ENCODE peak calls at places on chromosome 3, in ten cellular contexts. One of them, this sample, is unnamed.

GRCh38 chr3:157204880-157205279 is 44.9 kb upstream of the CCNL1 start:
- DNase-seq in AG10803: no peak
- DNase-seq in upper lobe of right lung: no peak
- DNase-seq in tibial nerve: no peak
- DNase-seq in endothelial cell of umbilical vein: peak; percentile 47
- DNase-seq in uterus: no peak
- DNase-seq in BE2C: peak; percentile 34
- DNase-seq in brain microvascular endothelial cell: no peak
- DNase-seq in BJ: no peak
- DNase-seq in transverse colon: no peak
- DNase-seq in this sample: no peak

GRCh38 chr3:177105623-177106022 is 91.7 kb downstream of the TBL1XR1 start:
- DNase-seq in AG10803: no peak
- DNase-seq in upper lobe of right lung: no peak
- DNase-seq in tibial nerve: no peak
- DNase-seq in endothelial cell of umbilical vein: no peak
- DNase-seq in uterus: no peak
- DNase-seq in BE2C: no peak
- DNase-seq in brain microvascular endothelial cell: no peak
- DNase-seq in BJ: no peak
- DNase-seq in transverse colon: no peak
- DNase-seq in this sample: no peak

GRCh38 chr3:127457094-127457475 is 133.4 kb downstream of the TPRA1 start:
- DNase-seq in AG10803: peak; percentile 36
- DNase-seq in upper lobe of right lung: peak; percentile 78
- DNase-seq in tibial nerve: no peak
- DNase-seq in endothelial cell of umbilical vein: peak; percentile 50
- DNase-seq in uterus: no peak
- DNase-seq in BE2C: no peak
- DNase-seq in brain microvascular endothelial cell: peak; percentile 64
- DNase-seq in BJ: no peak
- DNase-seq in transverse colon: peak; percentile 13
- DNase-seq in this sample: no peak

GRCh38 chr3:67518196-67518595 is 136.2 kb downstream of the SUCLG2 start:
- DNase-seq in AG10803: no peak
- DNase-seq in upper lobe of right lung: no peak
- DNase-seq in tibial nerve: no peak
- DNase-seq in endothelial cell of umbilical vein: no peak
- DNase-seq in uterus: no peak
- DNase-seq in BE2C: no peak
- DNase-seq in brain microvascular endothelial cell: no peak
- DNase-seq in BJ: no peak
- DNase-seq in transverse colon: no peak
- DNase-seq in this sample: no peak

GRCh38 chr3:14369675-14370669 is 32.4 kb upstream of the SLC6A6 start:
- DNase-seq in AG10803: no peak
- DNase-seq in upper lobe of right lung: peak; percentile 77
- DNase-seq in tibial nerve: no peak
- DNase-seq in endothelial cell of umbilical vein: no peak
- DNase-seq in uterus: no peak
- DNase-seq in BE2C: no peak
- DNase-seq in brain microvascular endothelial cell: no peak
- DNase-seq in BJ: no peak
- DNase-seq in transverse colon: peak; percentile 76
- DNase-seq in this sample: no peak

GRCh38 chr3:170137971-170138370 is 43.6 kb downstream of the PHC3 start:
- DNase-seq in AG10803: peak; percentile 66
- DNase-seq in upper lobe of right lung: no peak
- DNase-seq in tibial nerve: no peak
- DNase-seq in endothelial cell of umbilical vein: no peak
- DNase-seq in uterus: no peak
- DNase-seq in BE2C: no peak
- DNase-seq in brain microvascular endothelial cell: no peak
- DNase-seq in BJ: no peak
- DNase-seq in transverse colon: no peak
- DNase-seq in this sample: no peak

GRCh38 chr3:197580253-197580691 is 24.5 kb upstream of the BDH1 start:
- DNase-seq in AG10803: no peak
- DNase-seq in upper lobe of right lung: no peak
- DNase-seq in tibial nerve: no peak
- DNase-seq in endothelial cell of umbilical vein: no peak
- DNase-seq in uterus: no peak
- DNase-seq in BE2C: no peak
- DNase-seq in brain microvascular endothelial cell: no peak
- DNase-seq in BJ: no peak
- DNase-seq in transverse colon: no peak
- DNase-seq in this sample: no peak

GRCh38 chr3:180871901-180872300 is 40.6 kb upstream of the FXR1 start:
- DNase-seq in AG10803: peak; percentile 55
- DNase-seq in upper lobe of right lung: no peak
- DNase-seq in tibial nerve: no peak
- DNase-seq in endothelial cell of umbilical vein: no peak
- DNase-seq in uterus: no peak
- DNase-seq in BE2C: no peak
- DNase-seq in brain microvascular endothelial cell: no peak
- DNase-seq in BJ: no peak
- DNase-seq in transverse colon: no peak
- DNase-seq in this sample: no peak

GRCh38 chr3:193742628-193743027 is 149.6 kb downstream of the OPA1 start:
- DNase-seq in AG10803: no peak
- DNase-seq in upper lobe of right lung: no peak
- DNase-seq in tibial nerve: no peak
- DNase-seq in endothelial cell of umbilical vein: no peak
- DNase-seq in uterus: no peak
- DNase-seq in BE2C: no peak
- DNase-seq in brain microvascular endothelial cell: no peak
- DNase-seq in BJ: no peak
- DNase-seq in transverse colon: no peak
- DNase-seq in this sample: no peak

GRCh38 chr3:152269423-152270144 is 855 bp downstream of the MBNL1 start:
- DNase-seq in AG10803: peak; percentile 96
- DNase-seq in upper lobe of right lung: no peak
- DNase-seq in tibial nerve: peak; percentile 26
- DNase-seq in endothelial cell of umbilical vein: peak; percentile 82
- DNase-seq in uterus: peak; percentile 85
- DNase-seq in BE2C: no peak
- DNase-seq in brain microvascular endothelial cell: peak; percentile 72
- DNase-seq in BJ: peak; percentile 74
- DNase-seq in transverse colon: peak; percentile 73
- DNase-seq in this sample: peak; percentile 15

GRCh38 chr3:151135548-151136337 is 50.3 kb downstream of the MED12L start:
- DNase-seq in AG10803: no peak
- DNase-seq in upper lobe of right lung: peak; percentile 82
- DNase-seq in tibial nerve: no peak
- DNase-seq in endothelial cell of umbilical vein: no peak
- DNase-seq in uterus: no peak
- DNase-seq in BE2C: peak; percentile 56
- DNase-seq in brain microvascular endothelial cell: no peak
- DNase-seq in BJ: no peak
- DNase-seq in transverse colon: no peak
- DNase-seq in this sample: no peak

GRCh38 chr3:154548341-154548740 is 118.4 kb upstream of the GPR149 start:
- DNase-seq in AG10803: no peak
- DNase-seq in upper lobe of right lung: no peak
- DNase-seq in tibial nerve: no peak
- DNase-seq in endothelial cell of umbilical vein: no peak
- DNase-seq in uterus: no peak
- DNase-seq in BE2C: no peak
- DNase-seq in brain microvascular endothelial cell: no peak
- DNase-seq in BJ: no peak
- DNase-seq in transverse colon: no peak
- DNase-seq in this sample: no peak

GRCh38 chr3:118089563-118089962 is 945.1 kb downstream of the IGSF11 start:
- DNase-seq in AG10803: no peak
- DNase-seq in upper lobe of right lung: no peak
- DNase-seq in tibial nerve: no peak
- DNase-seq in endothelial cell of umbilical vein: no peak
- DNase-seq in uterus: no peak
- DNase-seq in BE2C: no peak
- DNase-seq in brain microvascular endothelial cell: no peak
- DNase-seq in BJ: no peak
- DNase-seq in transverse colon: no peak
- DNase-seq in this sample: no peak

GRCh38 chr3:9951962-9952805 is at the start of gene PRRT3:
- DNase-seq in AG10803: peak; percentile 28
- DNase-seq in upper lobe of right lung: peak; percentile 76
- DNase-seq in tibial nerve: no peak
- DNase-seq in endothelial cell of umbilical vein: no peak
- DNase-seq in uterus: no peak
- DNase-seq in BE2C: peak; percentile 28
- DNase-seq in brain microvascular endothelial cell: peak; percentile 29
- DNase-seq in BJ: no peak
- DNase-seq in transverse colon: peak; percentile 34
- DNase-seq in this sample: peak; percentile 73

GRCh38 chr3:42745776-42746454 is 27.1 kb downstream of the CCDC13 start:
- DNase-seq in AG10803: no peak
- DNase-seq in upper lobe of right lung: no peak
- DNase-seq in tibial nerve: no peak
- DNase-seq in endothelial cell of umbilical vein: no peak
- DNase-seq in uterus: peak; percentile 33
- DNase-seq in BE2C: no peak
- DNase-seq in brain microvascular endothelial cell: no peak
- DNase-seq in BJ: no peak
- DNase-seq in transverse colon: no peak
- DNase-seq in this sample: no peak

GRCh38 chr3:195731356-195731960 is 10.7 kb downstream of the MUC20 start:
- DNase-seq in AG10803: no peak
- DNase-seq in upper lobe of right lung: no peak
- DNase-seq in tibial nerve: no peak
- DNase-seq in endothelial cell of umbilical vein: no peak
- DNase-seq in uterus: no peak
- DNase-seq in BE2C: no peak
- DNase-seq in brain microvascular endothelial cell: no peak
- DNase-seq in BJ: no peak
- DNase-seq in transverse colon: no peak
- DNase-seq in this sample: no peak

GRCh38 chr3:55474213-55474632 is 12.9 kb downstream of the WNT5A start:
- DNase-seq in AG10803: no peak
- DNase-seq in upper lobe of right lung: no peak
- DNase-seq in tibial nerve: no peak
- DNase-seq in endothelial cell of umbilical vein: no peak
- DNase-seq in uterus: no peak
- DNase-seq in BE2C: no peak
- DNase-seq in brain microvascular endothelial cell: no peak
- DNase-seq in BJ: no peak
- DNase-seq in transverse colon: no peak
- DNase-seq in this sample: no peak

GRCh38 chr3:190041333-190042041 is 79.2 kb downstream of the P3H2 start:
- DNase-seq in AG10803: peak; percentile 32
- DNase-seq in upper lobe of right lung: no peak
- DNase-seq in tibial nerve: no peak
- DNase-seq in endothelial cell of umbilical vein: no peak
- DNase-seq in uterus: no peak
- DNase-seq in BE2C: no peak
- DNase-seq in brain microvascular endothelial cell: no peak
- DNase-seq in BJ: no peak
- DNase-seq in transverse colon: no peak
- DNase-seq in this sample: no peak

GRCh38 chr3:128950223-128950938 is 43.5 kb downstream of the CFAP92 start:
- DNase-seq in AG10803: peak; percentile 4
- DNase-seq in upper lobe of right lung: no peak
- DNase-seq in tibial nerve: no peak
- DNase-seq in endothelial cell of umbilical vein: peak; percentile 58
- DNase-seq in uterus: no peak
- DNase-seq in BE2C: no peak
- DNase-seq in brain microvascular endothelial cell: peak; percentile 23
- DNase-seq in BJ: no peak
- DNase-seq in transverse colon: no peak
- DNase-seq in this sample: no peak
- TF ChIP-seq CTCF in AG10803: no peak
- TF ChIP-seq CTCF in upper lobe of right lung: no peak
- TF ChIP-seq CTCF in tibial nerve: no peak
- TF ChIP-seq CTCF in endothelial cell of umbilical vein: peak; percentile 52
- TF ChIP-seq CTCF in uterus: no peak
- TF ChIP-seq CTCF in BE2C: peak; percentile 43
- TF ChIP-seq CTCF in brain microvascular endothelial cell: peak; percentile 51
- TF ChIP-seq CTCF in BJ: peak; percentile 30
- TF ChIP-seq CTCF in transverse colon: no peak
- TF ChIP-seq CTCF in this sample: peak; percentile 48

GRCh38 chr3:98259707-98260106 is 4.3 kb upstream of the OR5H6 start:
- DNase-seq in AG10803: no peak
- DNase-seq in upper lobe of right lung: no peak
- DNase-seq in tibial nerve: no peak
- DNase-seq in endothelial cell of umbilical vein: no peak
- DNase-seq in uterus: no peak
- DNase-seq in BE2C: peak; percentile 27
- DNase-seq in brain microvascular endothelial cell: no peak
- DNase-seq in BJ: no peak
- DNase-seq in transverse colon: no peak
- DNase-seq in this sample: no peak
- H3K4me3 ChIP-seq in AG10803: no peak overlapping the region
- H3K4me3 ChIP-seq in upper lobe of right lung: no peak overlapping the region
- H3K4me3 ChIP-seq in tibial nerve: no peak overlapping the region
- H3K4me3 ChIP-seq in endothelial cell of umbilical vein: no peak overlapping the region
- H3K4me3 ChIP-seq in uterus: no peak overlapping the region
- H3K4me3 ChIP-seq in BE2C: no peak overlapping the region
- H3K4me3 ChIP-seq in brain microvascular endothelial cell: no peak overlapping the region
- H3K4me3 ChIP-seq in BJ: no peak overlapping the region
- H3K4me3 ChIP-seq in transverse colon: no peak overlapping the region
- H3K4me3 ChIP-seq in this sample: no peak overlapping the region

GRCh38 chr3:45055411-45056143 is 29.5 kb downstream of the CLEC3B start:
- DNase-seq in AG10803: peak; percentile 83
- DNase-seq in upper lobe of right lung: no peak
- DNase-seq in tibial nerve: no peak
- DNase-seq in endothelial cell of umbilical vein: no peak
- DNase-seq in uterus: no peak
- DNase-seq in BE2C: peak; percentile 9
- DNase-seq in brain microvascular endothelial cell: no peak
- DNase-seq in BJ: peak; percentile 43
- DNase-seq in transverse colon: no peak
- DNase-seq in this sample: no peak
- TF ChIP-seq CTCF in AG10803: peak; percentile 15
- TF ChIP-seq CTCF in upper lobe of right lung: no peak
- TF ChIP-seq CTCF in tibial nerve: no peak
- TF ChIP-seq CTCF in endothelial cell of umbilical vein: no peak
- TF ChIP-seq CTCF in uterus: no peak
- TF ChIP-seq CTCF in BE2C: peak; percentile 31
- TF ChIP-seq CTCF in brain microvascular endothelial cell: peak; percentile 15
- TF ChIP-seq CTCF in BJ: peak; percentile 10
- TF ChIP-seq CTCF in transverse colon: no peak
- TF ChIP-seq CTCF in this sample: peak; percentile 29

DNA sequence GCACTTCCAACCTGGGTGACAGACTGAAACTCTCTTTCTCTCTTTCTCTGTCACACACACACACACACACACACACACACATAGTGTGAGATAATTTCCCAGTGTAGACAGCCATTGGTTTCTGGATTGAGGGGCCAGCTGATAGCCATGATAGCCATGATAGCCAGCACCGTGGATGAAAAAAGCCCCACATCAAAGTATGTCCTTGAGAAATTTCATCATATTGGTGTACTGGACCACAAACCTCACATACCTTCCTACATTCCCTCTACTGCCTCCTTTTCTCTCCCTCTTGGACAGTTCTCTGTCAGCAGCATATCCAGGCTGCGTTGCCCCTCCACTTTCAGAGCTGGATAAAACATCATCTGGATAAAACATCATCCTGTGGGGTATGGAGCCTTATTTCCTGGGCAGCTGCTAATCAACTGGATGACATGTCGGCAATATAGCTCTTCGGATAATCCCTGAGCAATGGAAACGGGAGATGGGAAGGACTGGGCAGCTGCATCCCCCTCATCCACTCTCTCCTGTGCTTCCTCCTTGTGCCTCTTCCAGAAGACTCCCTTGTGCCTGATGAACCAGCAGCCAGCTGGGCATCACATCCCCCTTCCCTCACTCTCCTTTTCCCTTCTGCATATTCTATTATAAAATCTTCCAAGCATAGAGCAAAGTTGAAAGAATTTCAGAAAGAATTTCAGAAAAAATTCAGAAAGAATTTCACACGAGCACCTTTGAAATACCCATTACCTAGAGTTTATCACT is 39.3 kb downstream of the GRK7 start:
- DNase-seq in AG10803: no peak
- DNase-seq in upper lobe of right lung: no peak
- DNase-seq in tibial nerve: no peak
- DNase-seq in endothelial cell of umbilical vein: no peak
- DNase-seq in uterus: no peak
- DNase-seq in BE2C: no peak
- DNase-seq in brain microvascular endothelial cell: no peak
- DNase-seq in BJ: no peak
- DNase-seq in transverse colon: no peak
- DNase-seq in this sample: no peak
- H3K4me3 ChIP-seq in AG10803: no peak overlapping the region
- H3K4me3 ChIP-seq in upper lobe of right lung: no peak overlapping the region
- H3K4me3 ChIP-seq in tibial nerve: no peak overlapping the region
- H3K4me3 ChIP-seq in endothelial cell of umbilical vein: no peak overlapping the region
- H3K4me3 ChIP-seq in uterus: no peak overlapping the region
- H3K4me3 ChIP-seq in BE2C: no peak overlapping the region
- H3K4me3 ChIP-seq in brain microvascular endothelial cell: no peak overlapping the region
- H3K4me3 ChIP-seq in BJ: no peak overlapping the region
- H3K4me3 ChIP-seq in transverse colon: no peak overlapping the region
- H3K4me3 ChIP-seq in this sample: no peak overlapping the region

This sample was measured in dorsolateral prefrontal cortex.